ENCODE peak calls at places on chromosomes 11 and 22, in four cellular contexts. H, L, I and R are unnamed samples.

GRCh38 chr22:48475661-48476345 is 1351.9 kb downstream of the BRD1 start:
- DNase-seq in H (no peak), L (no peak), I (no peak), R (no peak)

GRCh38 chr22:33823552-33823951 is 96.7 kb downstream of the LARGE1 start:
- DNase-seq in L (no peak), H (no peak), I (no peak), R (no peak)

GRCh38 chr11:102599642-102600261 is 25.4 kb downstream of the MMP20 start:
- DNase-seq in L (peak; percentile 92), H (no peak), I (peak; percentile 57), R (no peak)

GRCh38 chr22:40709752-40710413 is 30.6 kb downstream of the MCHR1 start:
- DNase-seq in L (peak; percentile 84), I (no peak), H (no peak), R (no peak)

GRCh38 chr11:12696911-12697581 is 22.8 kb downstream of the TEAD1 start:
- DNase-seq in H (no peak), I (no peak), L (no peak), R (no peak)

GRCh38 chr22:19853879-19854777 is 546 bp downstream of the GNB1L start:
- DNase-seq in L (no peak), I (peak; percentile 52), H (no peak), R (peak; percentile 18)

GRCh38 chr11:132402056-132402684 is 1031.8 kb downstream of the NTM start:
- DNase-seq in I (peak; percentile 46), L (peak; percentile 42), H (peak; percentile 85), R (peak; percentile 45)

GRCh38 chr22:47055921-47056320 is 293.5 kb downstream of the TBC1D22A start:
- DNase-seq in L (no peak), I (no peak), H (no peak), R (no peak)

GRCh38 chr22:25563757-25564319 is 637 bp upstream of the GRK3 start:
- DNase-seq in L (no peak), H (no peak), I (peak; percentile 22), R (no peak)

GRCh38 chr11:96361778-96362177 is 18.8 kb upstream of the MAML2 start:
- DNase-seq in I (no peak), H (no peak), L (peak; percentile 25), R (no peak)

GRCh38 chr22:23754980-23755636 is 883 bp upstream of the VPREB3 start:
- DNase-seq in I (no peak), L (peak; percentile 86), H (no peak), R (no peak)

GRCh38 chr22:49658902-49659280 is 168.8 kb downstream of the BRD1 start:
- DNase-seq in L (no peak), H (no peak), I (no peak), R (no peak)

GRCh38 chr11:12411806-12412727 is 34.7 kb downstream of the PARVA start:
- DNase-seq in I (peak; percentile 38), L (peak; percentile 95), H (peak; percentile 84), R (peak; percentile 86)

GRCh38 chr11:127106142-127106541 is 105.6 kb upstream of the KIRREL3 start:
- DNase-seq in I (no peak), L (peak; percentile 2), H (peak; percentile 31), R (peak; percentile 57)

GRCh38 chr11:12159351-12160099 is 49.1 kb downstream of the MICAL2 start:
- DNase-seq in I (no peak), H (no peak), L (peak; percentile 87), R (no peak)

GRCh38 chr11:86118201-86118600 is 49.3 kb upstream of the PICALM start:
- DNase-seq in L (no peak), I (no peak), H (no peak), R (no peak)

GRCh38 chr11:12706531-12707499 is 32.6 kb downstream of the TEAD1 start:
- DNase-seq in I (no peak), L (no peak), H (no peak), R (no peak)

GRCh38 chr22:20792221-20792965 is 18.5 kb downstream of the SERPIND1 start:
- DNase-seq in L (no peak), I (no peak), H (no peak), R (no peak)

GRCh38 chr22:49307071-49307830 is 520.4 kb downstream of the BRD1 start:
- DNase-seq in L (no peak), H (no peak), I (no peak), R (no peak)